ENCODE peak calls at places on chromosomes 7 and 10, in six cellular contexts. K is right lobe of liver, I is left ventricle myocardium inferior, U is upper lobe of right lung, Q is GM12865, P is neural progenitor cell. S is an unnamed sample.

GRCh38 chr7:66507764-66508296 is 120.9 kb upstream of the KCTD7 start:
- DNase-seq in K (peak), I (no peak), U (no peak), Q (no peak), P (no peak), S (no peak)

GRCh38 chr10:13815766-13816165 is 229.0 kb downstream of the PRPF18 start:
- DNase-seq in K (no peak), I (no peak), U (no peak), Q (no peak), P (no peak), S (peak)

GRCh38 chr10:132298038-132298935 is 9.5 kb downstream of the STK32C start:
- DNase-seq in K (peak), I (no peak), U (peak), Q (no peak), P (peak), S (no peak)

GRCh38 chr7:128254470-128254869 is 13.4 kb downstream of the LEP start:
- DNase-seq in K (no peak), I (no peak), U (no peak), Q (no peak), P (no peak), S (no peak)

GRCh38 chr10:75239391-75239790 is 3.6 kb upstream of the COMTD1 start:
- DNase-seq in K (no peak), I (no peak), U (no peak), Q (no peak), P (no peak), S (no peak)

GRCh38 chr7:19522486-19522885 is 186.4 kb downstream of the POLR1F start:
- DNase-seq in K (no peak), I (no peak), U (no peak), Q (no peak), P (no peak), S (peak)

GRCh38 chr7:4960363-4960762 is 1.4 kb upstream of the MMD2 start:
- DNase-seq in K (peak), I (no peak), U (no peak), Q (no peak), P (no peak), S (no peak)

GRCh38 chr10:99966306-99966705 is 43.4 kb downstream of the DNMBP start:
- DNase-seq in K (no peak), I (no peak), U (no peak), Q (no peak), P (no peak), S (peak)

GRCh38 chr7:43215061-43215460 is 102.6 kb downstream of the HECW1 start:
- DNase-seq in K (no peak), I (no peak), U (no peak), Q (no peak), P (peak), S (no peak)

GRCh38 chr10:100413206-100413605 is 49.6 kb upstream of the WNT8B start:
- DNase-seq in K (no peak), I (no peak), U (no peak), Q (no peak), P (no peak), S (no peak)

GRCh38 chr7:80078159-80078731 is 56.4 kb upstream of the GNAI1 start:
- DNase-seq in K (no peak), I (no peak), U (no peak), Q (no peak), P (no peak), S (peak)

GRCh38 chr10:131997366-131998049 is 15.8 kb upstream of the BNIP3 start:
- DNase-seq in K (peak), I (peak), U (peak), Q (no peak), P (peak), S (peak)

GRCh38 chr10:88028654-88029053 is 165.2 kb downstream of the PTEN start:
- DNase-seq in K (no peak), I (no peak), U (no peak), Q (peak), P (no peak), S (no peak)

GRCh38 chr10:130193033-130193432 is 56.8 kb downstream of the GLRX3 start:
- DNase-seq in K (no peak), I (no peak), U (no peak), Q (no peak), P (no peak), S (no peak)

GRCh38 chr10:98646998-98647917 is 200.5 kb upstream of the HPS1 start:
- DNase-seq in K (no peak), I (no peak), U (no peak), Q (no peak), P (peak), S (no peak)

GRCh38 chr7:137328389-137329120 is 15.0 kb downstream of the PTN start:
- DNase-seq in K (no peak), I (no peak), U (no peak), Q (no peak), P (peak), S (peak)

GRCh38 chr7:136123352-136123751 is 146.2 kb upstream of the MTPN start:
- DNase-seq in K (no peak), I (no peak), U (no peak), Q (no peak), P (no peak), S (no peak)

GRCh38 chr7:135855836-135856235 is 107.2 kb upstream of the FAM180A start:
- DNase-seq in K (no peak), I (no peak), U (no peak), Q (peak), P (no peak), S (peak)

GRCh38 chr7:93902777-93903423 is 3.5 kb upstream of the GNGT1 start:
- DNase-seq in K (no peak), I (no peak), U (no peak), Q (peak), P (peak), S (peak)

GRCh38 chr7:30931927-30932540 is 20.4 kb downstream of the AQP1 start:
- DNase-seq in K (no peak), I (no peak), U (peak), Q (no peak), P (no peak), S (no peak)

GRCh38 chr7:67788689-67789088 is 792.1 kb downstream of the TYW1 start:
- DNase-seq in K (no peak), I (no peak), U (no peak), Q (no peak), P (peak), S (peak)

GRCh38 chr10:109633846-109634245 is 289.5 kb downstream of the XPNPEP1 start:
- DNase-seq in K (no peak), I (no peak), U (no peak), Q (no peak), P (peak), S (peak)

GRCh38 chr7:38220452-38220851 is 42.4 kb downstream of the STARD3NL start:
- DNase-seq in K (no peak), I (no peak), U (no peak), Q (peak), P (no peak), S (no peak)

GRCh38 chr10:58807631-58808024 is 295.0 kb downstream of the BICC1 start:
- DNase-seq in K (no peak), I (no peak), U (no peak), Q (no peak), P (no peak), S (peak)

GRCh38 chr10:78664929-78665525 is 403.7 kb upstream of the ZMIZ1 start:
- DNase-seq in K (no peak), I (no peak), U (no peak), Q (peak), P (no peak), S (peak)

GRCh38 chr10:125396651-125397050 is 236.3 kb upstream of the CTBP2 start:
- DNase-seq in K (no peak), I (no peak), U (no peak), Q (no peak), P (no peak), S (peak)

GRCh38 chr7:127884066-127884559 is 147.1 kb downstream of the LRRC4 start:
- DNase-seq in K (no peak), I (peak), U (no peak), Q (no peak), P (no peak), S (no peak)

GRCh38 chr7:18109762-18110161 is 82.1 kb upstream of the PRPS1L1 start:
- DNase-seq in K (no peak), I (no peak), U (no peak), Q (no peak), P (no peak), S (peak)

GRCh38 chr7:50667338-50667737 is 102.1 kb upstream of the DDC start:
- DNase-seq in K (peak), I (peak), U (no peak), Q (no peak), P (no peak), S (peak)

GRCh38 chr10:128429835-128430513 is 303.8 kb upstream of the MKI67 start:
- DNase-seq in K (no peak), I (no peak), U (no peak), Q (no peak), P (peak), S (no peak)

GRCh38 chr7:123594813-123595241 is 6.8 kb upstream of the ASB15 start:
- DNase-seq in K (no peak), I (no peak), U (no peak), Q (no peak), P (peak), S (no peak)

GRCh38 chr7:22861576-22861975 is 38.9 kb upstream of the TOMM7 start:
- DNase-seq in K (no peak), I (no peak), U (no peak), Q (no peak), P (no peak), S (no peak)

GRCh38 chr7:35366167-35367155 is 112.6 kb upstream of the TBX20 start:
- DNase-seq in K (no peak), I (no peak), U (no peak), Q (no peak), P (peak), S (no peak)

GRCh38 chr7:96303105-96303685 is 18.7 kb downstream of the SLC25A13 start:
- DNase-seq in K (no peak), I (no peak), U (no peak), Q (no peak), P (no peak), S (no peak)

DNA sequence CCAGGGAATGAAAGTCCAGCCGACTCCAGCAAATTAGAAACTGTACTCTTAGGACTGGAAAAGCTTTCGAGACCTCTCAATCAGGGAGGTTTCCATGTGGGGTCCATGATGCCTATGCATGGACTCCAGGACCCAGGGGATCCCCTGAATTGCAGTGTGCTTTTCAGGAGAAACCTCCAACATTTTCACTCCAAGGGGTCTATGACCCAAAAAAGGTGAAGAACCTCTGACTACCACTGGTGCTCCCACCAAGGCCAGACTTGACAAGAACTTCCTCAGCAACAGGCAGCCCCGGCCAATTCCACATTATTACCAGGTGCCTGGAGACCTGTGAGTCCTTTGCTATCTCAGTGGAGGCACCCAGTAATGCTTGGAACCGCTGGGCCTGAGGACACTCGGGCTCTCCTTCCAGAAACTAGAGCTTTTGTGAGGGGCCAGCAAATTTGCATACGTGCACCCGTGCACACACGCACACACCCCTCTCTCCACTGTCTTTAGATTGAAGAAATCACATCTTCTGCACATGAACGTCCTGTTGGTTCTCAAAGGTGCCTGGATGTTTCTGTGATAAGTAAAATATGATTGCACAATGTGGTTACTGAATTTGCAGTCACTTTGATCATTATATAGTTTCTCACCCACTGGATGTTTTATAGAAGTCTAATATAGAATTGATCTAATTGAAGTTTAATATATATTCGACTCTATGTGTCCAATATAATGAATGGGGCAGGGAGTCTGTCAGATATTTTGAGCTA is 54.7 kb downstream of the SYPL1 start:
- DNase-seq in K (no peak), I (no peak), U (no peak), Q (peak), P (no peak), S (no peak)
- TF ChIP-seq CTCF in K (no peak), I (peak), U (no peak), Q (no peak), P (no peak), S (no peak)

GRCh38 chr7:116956515-116956804 is 3.2 kb downstream of the ST7 start:
- DNase-seq in K (no peak), I (no peak), U (no peak), Q (no peak), P (no peak), S (no peak)

GRCh38 chr7:116954443-116954838 is 1.1 kb downstream of the ST7 start:
- DNase-seq in K (no peak), I (no peak), U (no peak), Q (no peak), P (no peak), S (no peak)

GRCh38 chr7:116953727-116954442 is 584 bp downstream of the ST7 start:
- DNase-seq in K (peak), I (peak), U (peak), Q (peak), P (peak), S (peak)

GRCh38 chr7:116955801-116956514 is 2.7 kb downstream of the ST7 start:
- DNase-seq in K (no peak), I (no peak), U (no peak), Q (peak), P (no peak), S (peak)

DNA sequence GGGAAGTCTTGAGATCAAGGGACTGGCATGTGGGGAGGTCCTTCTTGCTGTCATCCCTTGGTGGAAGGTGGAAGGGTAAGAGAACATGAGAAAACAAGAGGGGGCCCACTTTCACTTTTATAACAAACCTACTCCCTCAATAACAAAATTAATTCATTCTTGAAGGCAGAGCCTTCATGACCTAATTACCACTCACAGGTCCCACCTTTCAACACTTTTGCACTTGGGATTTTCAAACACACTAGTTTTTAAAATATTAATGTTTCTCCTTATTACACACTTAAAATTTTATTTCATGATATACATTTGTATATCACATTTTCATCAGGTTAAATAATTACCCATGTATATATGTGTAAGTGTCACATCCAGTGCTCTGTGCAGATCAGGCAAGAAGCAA is 2.0 kb downstream of the ST7 start:
- DNase-seq in K (no peak), I (no peak), U (no peak), Q (peak), P (no peak), S (no peak)
- H3K4me3 ChIP-seq in K (no peak), I (peak), U (peak), Q (peak), P (no peak), S (no peak)

GRCh38 chr7:132557489-132558044 is 18.7 kb downstream of the PLXNA4 start:
- DNase-seq in K (no peak), I (no peak), U (no peak), Q (no peak), P (no peak), S (peak)
- TF ChIP-seq CTCF in K (peak), I (no peak), U (no peak), Q (no peak), P (peak), S (peak)

DNA sequence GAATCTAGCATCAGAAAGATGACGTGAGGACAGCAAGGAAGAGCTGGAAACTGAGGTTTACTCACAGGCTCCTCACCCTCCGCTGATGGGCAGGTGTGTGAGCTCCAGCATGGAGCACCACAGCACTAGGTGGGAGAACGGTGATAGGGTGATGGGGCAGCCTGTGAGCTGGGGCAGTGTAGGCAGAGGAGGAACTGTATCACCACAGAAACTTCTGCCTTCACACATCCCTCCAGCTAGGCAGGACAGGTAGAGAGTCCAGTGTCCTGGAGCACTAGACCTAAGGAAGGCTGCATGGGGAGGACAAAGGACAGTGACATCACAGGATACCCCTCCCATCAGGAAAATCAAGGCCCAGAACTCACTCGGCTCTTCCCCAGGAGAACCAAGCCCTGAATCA is 241.8 kb upstream of the PRSS58 start:
- DNase-seq in K (no peak), I (no peak), U (no peak), Q (no peak), P (no peak), S (no peak)
- H3K4me3 ChIP-seq in K (no peak), I (no peak), U (no peak), Q (no peak), P (no peak), S (no peak)

GRCh38 chr7:6237002-6237401 is 35.4 kb downstream of the CYTH3 start:
- DNase-seq in K (no peak), I (no peak), U (no peak), Q (no peak), P (no peak), S (no peak)
- TF ChIP-seq CTCF in K (no peak), I (no peak), U (no peak), Q (no peak), P (no peak), S (no peak)

GRCh38 chr7:11934766-11935165 is 102.8 kb upstream of the THSD7A start:
- DNase-seq in K (no peak), I (no peak), U (no peak), Q (no peak), P (no peak), S (no peak)
- H3K4me3 ChIP-seq in K (no peak), I (no peak), U (no peak), Q (no peak), P (no peak), S (no peak)

GRCh38 chr7:133854739-133855138 is 272.4 kb upstream of the LRGUK start:
- DNase-seq in K (no peak), I (no peak), U (no peak), Q (peak), P (peak), S (peak)
- TF ChIP-seq CTCF in K (peak), I (peak), U (peak), Q (peak), P (peak), S (peak)

S was measured in fibroblast of mammary gland.